ENCODE peak calls at places on chromosome 22, in nine cellular contexts. D is ELR; M is activated T-helper 1 cell treated with anti-CD3 and anti-CD28 coated beads, Interleukin-12 subunit alpha, Interleukin-12 subunit beta, Interleukin-2, Interleukin-4 antibody, amounts not matched to agents 30 ng/mL and 10 ng/mL and 1 ng/mL, durations not matched to agents 14 hours and 24 hours and 36 hours; I is activated CD8-positive, alpha-beta memory T cell treated with anti-CD3 and anti-CD28 coated beads, Interleukin-2, amount 10 ng/mL, durations not matched to agents 7 days and 5 days; K is AML-193; W is GM23338; L is HS-5; F is NCI-H345; C is neural crest cell. Z is an unnamed sample.

GRCh38 chr22:50688448-50688847 is 15.8 kb downstream of the SHANK3 start:
- DNase-seq in D (no peak), M (no peak), I (no peak), K (no peak), W (no peak), L (no peak), F (no peak), C (no peak), Z (no peak)

GRCh38 chr22:42792909-42793847 is 63.9 kb downstream of the ARFGAP3 start:
- DNase-seq in D (no peak), M (no peak), I (no peak), K (no peak), W (no peak), L (no peak), F (no peak), C (no peak), Z (no peak)

GRCh38 chr22:46761017-46761416 is 1.4 kb upstream of the TBC1D22A start:
- DNase-seq in D (no peak), M (no peak), I (no peak), K (no peak), W (no peak), L (no peak), F (no peak), C (no peak), Z (no peak)

GRCh38 chr22:20563464-20563906 is 56.1 kb downstream of the MED15 start:
- DNase-seq in D (no peak), M (no peak), I (peak), K (no peak), W (no peak), L (no peak), F (no peak), C (no peak), Z (no peak)

GRCh38 chr22:20885557-20886323 is 26.9 kb downstream of the SNAP29 start:
- DNase-seq in D (peak), M (peak), I (peak), K (peak), W (peak), L (no peak), F (peak), C (peak), Z (peak)

GRCh38 chr22:36757608-36758220 is 18.2 kb downstream of the IFT27 start:
- DNase-seq in D (peak), M (peak), I (peak), K (peak), W (peak), L (no peak), F (peak), C (peak), Z (peak)

GRCh38 chr22:46967445-46968358 is 205.3 kb downstream of the TBC1D22A start:
- DNase-seq in D (no peak), M (no peak), I (no peak), K (no peak), W (peak), L (no peak), F (no peak), C (no peak), Z (no peak)

GRCh38 chr22:37274380-37274862 is 7.9 kb upstream of the CYTH4 start:
- DNase-seq in D (no peak), M (no peak), I (no peak), K (peak), W (no peak), L (no peak), F (no peak), C (no peak), Z (no peak)

GRCh38 chr22:22908941-22909604 is 21.5 kb downstream of the IGLL5 start:
- DNase-seq in D (no peak), M (no peak), I (no peak), K (no peak), W (no peak), L (no peak), F (no peak), C (no peak), Z (no peak)

GRCh38 chr22:39457047-39457545 is 284 bp downstream of the MGAT3 start:
- DNase-seq in D (no peak), M (no peak), I (no peak), K (no peak), W (no peak), L (no peak), F (no peak), C (no peak), Z (no peak)

GRCh38 chr22:50171319-50171964 is 911 bp downstream of the PANX2 start:
- DNase-seq in D (no peak), M (no peak), I (no peak), K (no peak), W (peak), L (no peak), F (no peak), C (no peak), Z (no peak)

GRCh38 chr22:37898441-37899181 is 7.5 kb upstream of the MICALL1 start:
- DNase-seq in D (no peak), M (no peak), I (no peak), K (no peak), W (peak), L (no peak), F (no peak), C (no peak), Z (no peak)

GRCh38 chr22:35330258-35330861 is 30.7 kb downstream of the TOM1 start:
- DNase-seq in D (peak), M (peak), I (peak), K (peak), W (no peak), L (no peak), F (no peak), C (no peak), Z (peak)

GRCh38 chr22:49883294-49883640 is 29.6 kb downstream of the ZBED4 start:
- DNase-seq in D (no peak), M (no peak), I (no peak), K (no peak), W (no peak), L (no peak), F (no peak), C (no peak), Z (peak)

GRCh38 chr22:43796567-43796966 is 15.5 kb downstream of the EFCAB6 start:
- DNase-seq in D (peak), M (no peak), I (no peak), K (no peak), W (peak), L (no peak), F (peak), C (no peak), Z (peak)

GRCh38 chr22:49235463-49236300 is 592.0 kb downstream of the BRD1 start:
- DNase-seq in D (no peak), M (no peak), I (peak), K (no peak), W (no peak), L (no peak), F (peak), C (no peak), Z (no peak)

GRCh38 chr22:33056108-33056507 is 2.1 kb downstream of the SYN3 start:
- DNase-seq in D (no peak), M (no peak), I (no peak), K (no peak), W (no peak), L (no peak), F (no peak), C (no peak), Z (no peak)

GRCh38 chr22:17434856-17435255 is 65.6 kb downstream of the CECR2 start:
- DNase-seq in D (no peak), M (no peak), I (no peak), K (no peak), W (peak), L (no peak), F (no peak), C (no peak), Z (no peak)

GRCh38 chr22:44403930-44404329 is 91.2 kb upstream of the SHISAL1 start:
- DNase-seq in D (no peak), M (no peak), I (no peak), K (no peak), W (no peak), L (no peak), F (no peak), C (no peak), Z (no peak)

GRCh38 chr22:17569971-17570511 is 6.7 kb downstream of the SLC25A18 start:
- DNase-seq in D (peak), M (no peak), I (no peak), K (no peak), W (no peak), L (no peak), F (no peak), C (no peak), Z (peak)

GRCh38 chr22:39332441-39333064 is 13.1 kb upstream of the RPL3 start:
- DNase-seq in D (no peak), M (no peak), I (no peak), K (no peak), W (no peak), L (no peak), F (no peak), C (no peak), Z (peak)

GRCh38 chr22:35727436-35727835 is 9.8 kb downstream of the APOL5 start:
- DNase-seq in D (no peak), M (no peak), I (no peak), K (no peak), W (no peak), L (no peak), F (no peak), C (no peak), Z (peak)

GRCh38 chr22:39839917-39840510 is 53.5 kb downstream of the ENTHD1 start:
- DNase-seq in D (no peak), M (peak), I (peak), K (no peak), W (no peak), L (no peak), F (no peak), C (no peak), Z (no peak)

GRCh38 chr22:25765016-25765367 is 23.0 kb downstream of the MYO18B start:
- DNase-seq in D (no peak), M (no peak), I (no peak), K (no peak), W (no peak), L (no peak), F (no peak), C (no peak), Z (no peak)

GRCh38 chr22:33659423-33659822 is 260.9 kb downstream of the LARGE1 start:
- DNase-seq in D (no peak), M (no peak), I (no peak), K (no peak), W (no peak), L (no peak), F (no peak), C (no peak), Z (no peak)

GRCh38 chr22:20774882-20775281 is 969 bp downstream of the SERPIND1 start:
- DNase-seq in D (no peak), M (no peak), I (no peak), K (no peak), W (no peak), L (no peak), F (no peak), C (no peak), Z (no peak)

GRCh38 chr22:49618689-49618953 is 209.1 kb downstream of the BRD1 start:
- DNase-seq in D (no peak), M (no peak), I (no peak), K (no peak), W (no peak), L (no peak), F (no peak), C (no peak), Z (no peak)

Z was measured in lung microvascular endothelial cell.